ENCODE peak calls at places on chromosomes 2 and 18, in nine cellular contexts. R, T, F, P, M, Y, O, A and E are unnamed samples. For H3K4me1, the result is how much of the 10 kb centered on the place peaks cover.

GRCh38 chr2:232584238-232584637 is 33.7 kb downstream of the EIF4E2 start:
- DNase-seq in R (no peak), T (no peak), F (peak), P (no peak), M (no peak), Y (no peak), O (no peak), A (no peak), E (no peak)

GRCh38 chr2:24269270-24269669 is 91.1 kb downstream of the ITSN2 start:
- DNase-seq in R (no peak), T (no peak), F (no peak), P (no peak), M (no peak), Y (no peak), O (no peak), A (peak), E (no peak)

GRCh38 chr18:50706199-50706598 is 113.6 kb downstream of the MRO start:
- DNase-seq in R (no peak), T (no peak), F (peak), P (no peak), M (no peak), Y (no peak), O (no peak), A (no peak), E (no peak)

GRCh38 chr2:28408764-28409599 is 16.3 kb downstream of the FOSL2 start:
- DNase-seq in R (peak), T (no peak), F (peak), P (no peak), M (no peak), Y (no peak), O (no peak), A (no peak), E (no peak)

GRCh38 chr2:240154606-240155005 is 14.1 kb upstream of the OTOS start:
- DNase-seq in R (no peak), T (no peak), F (no peak), P (no peak), M (no peak), Y (no peak), O (no peak), A (no peak), E (no peak)

GRCh38 chr2:177483531-177483930 is 91.0 kb downstream of the AGPS start:
- DNase-seq in R (no peak), T (no peak), F (no peak), P (no peak), M (no peak), Y (no peak), O (no peak), A (no peak), E (no peak)

GRCh38 chr2:198597648-198598047 is 793.3 kb downstream of the PLCL1 start:
- DNase-seq in R (no peak), T (no peak), F (no peak), P (no peak), M (no peak), Y (no peak), O (no peak), A (no peak), E (no peak)

GRCh38 chr18:55318864-55319516 is 269.0 kb downstream of the TCF4 start:
- DNase-seq in R (no peak), T (no peak), F (no peak), P (no peak), M (no peak), Y (no peak), O (no peak), A (no peak), E (no peak)

GRCh38 chr2:218852911-218853667 is 6.5 kb upstream of the WNT6 start:
- DNase-seq in R (peak), T (no peak), F (no peak), P (peak), M (no peak), Y (peak), O (peak), A (no peak), E (peak)

GRCh38 chr2:220775856-220776467 is 796.1 kb downstream of the EPHA4 start:
- DNase-seq in R (no peak), T (no peak), F (no peak), P (no peak), M (no peak), Y (no peak), O (no peak), A (no peak), E (no peak)

GRCh38 chr2:204655101-204655500 is 109.8 kb downstream of the PARD3B start:
- DNase-seq in R (no peak), T (no peak), F (no peak), P (no peak), M (no peak), Y (no peak), O (no peak), A (no peak), E (no peak)

GRCh38 chr2:3492951-3493609 is 26.3 kb downstream of the ADI1 start:
- DNase-seq in R (no peak), T (no peak), F (no peak), P (peak), M (peak), Y (peak), O (no peak), A (no peak), E (peak)

GRCh38 chr2:3491306-3491705 is 28.0 kb downstream of the ADI1 start:
- DNase-seq in R (no peak), T (no peak), F (no peak), P (no peak), M (no peak), Y (peak), O (no peak), A (no peak), E (no peak)

GRCh38 chr2:3494984-3495666 is 24.2 kb downstream of the ADI1 start:
- DNase-seq in R (no peak), T (no peak), F (no peak), P (no peak), M (no peak), Y (no peak), O (no peak), A (no peak), E (no peak)

GRCh38 chr2:3491716-3492474 is 27.4 kb downstream of the ADI1 start:
- DNase-seq in R (no peak), T (no peak), F (no peak), P (peak), M (no peak), Y (peak), O (no peak), A (no peak), E (no peak)

DNA sequence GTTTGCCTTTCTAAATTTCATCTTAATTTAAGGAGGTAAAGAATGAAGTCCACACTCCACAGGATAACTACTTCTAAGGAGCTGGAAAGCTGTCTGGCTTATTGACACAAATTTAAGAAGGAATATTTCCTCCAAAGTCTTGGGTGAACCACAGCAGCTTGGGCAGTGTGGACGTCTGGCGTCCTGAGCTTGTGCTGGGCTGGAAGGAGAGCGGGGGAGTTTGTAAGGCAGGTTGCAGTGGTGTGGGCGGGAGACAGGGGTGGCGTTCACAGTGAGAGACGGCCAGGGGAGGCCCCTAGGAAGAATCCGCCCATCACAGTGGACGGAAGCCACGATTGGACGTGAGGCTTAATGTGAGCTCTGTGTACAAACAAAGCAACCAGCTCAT is 25.7 kb downstream of the ADI1 start:
- DNase-seq in R (no peak), T (no peak), F (no peak), P (no peak), M (peak), Y (peak), O (peak), A (no peak), E (peak)
- TF ChIP-seq POLR2A in R (no peak), T (no peak), F (no peak), P (no peak), M (no peak), Y (no peak), O (no peak), A (no peak), E (peak)

GRCh38 chr2:42929577-42929984 is 137.2 kb upstream of the HAAO start:
- DNase-seq in R (no peak), T (no peak), F (no peak), P (no peak), M (no peak), Y (no peak), O (no peak), A (no peak), E (no peak)
- H3K4me1 ChIP-seq in R (half or more), T (half or more), F (half or more), P (half or more), M (half or more), Y (half or more), O (under half), A (under half), E (half or more)

GRCh38 chr2:68293024-68293423 is 26.7 kb downstream of the CNRIP1 start:
- DNase-seq in R (no peak), T (no peak), F (no peak), P (no peak), M (no peak), Y (no peak), O (no peak), A (no peak), E (no peak)

GRCh38 chr2:68294913-68295312 is 24.8 kb downstream of the CNRIP1 start:
- DNase-seq in R (no peak), T (no peak), F (no peak), P (no peak), M (no peak), Y (no peak), O (no peak), A (no peak), E (no peak)

GRCh38 chr2:68292108-68292710 is 27.5 kb downstream of the CNRIP1 start:
- DNase-seq in R (no peak), T (no peak), F (no peak), P (no peak), M (no peak), Y (no peak), O (no peak), A (peak), E (no peak)

GRCh38 chr2:68294187-68294586 is 25.6 kb downstream of the CNRIP1 start:
- DNase-seq in R (no peak), T (no peak), F (no peak), P (no peak), M (no peak), Y (no peak), O (no peak), A (no peak), E (no peak)

DNA sequence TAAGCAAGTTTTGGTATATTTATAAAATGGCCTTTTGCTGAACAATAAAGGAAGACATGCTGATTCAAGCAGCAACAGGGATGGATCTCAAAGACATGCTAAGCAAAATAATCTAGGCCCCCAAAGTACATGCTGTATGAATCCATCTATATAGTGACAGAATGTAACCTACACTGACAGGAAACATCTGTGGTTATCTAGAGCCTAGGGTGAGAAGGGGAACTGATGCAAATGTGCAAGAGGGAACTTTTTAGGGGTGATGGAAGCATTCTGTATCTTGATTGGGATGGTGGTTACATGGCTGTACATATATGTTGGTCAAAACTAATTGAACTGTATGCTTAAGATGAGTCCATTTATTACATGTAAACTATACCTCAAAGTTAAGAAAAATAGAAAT is 24.2 kb downstream of the CNRIP1 start:
- DNase-seq in R (no peak), T (no peak), F (no peak), P (no peak), M (no peak), Y (no peak), O (no peak), A (no peak), E (no peak)
- TF ChIP-seq EP300 in R (no peak), T (no peak), F (no peak), P (no peak), M (no peak), Y (no peak), O (no peak), A (no peak), E (no peak)

GRCh38 chr2:11342561-11343343 is 1.7 kb downstream of the ROCK2 start:
- DNase-seq in R (peak), T (no peak), F (no peak), P (no peak), M (no peak), Y (no peak), O (no peak), A (peak), E (no peak)
- TF ChIP-seq POLR2A in R (no peak), T (no peak), F (no peak), P (no peak), M (no peak), Y (no peak), O (no peak), A (no peak), E (no peak)